ENCODE peak calls at places on chromosomes 2 and 18, in nine cellular contexts. V, B, A, M, W, N, G, P and I are unnamed samples.

GRCh38 chr2:109279243-109279860 is 150.3 kb downstream of the SH3RF3 start:
- DNase-seq in V (no peak), B (peak; percentile 54), A (no peak), M (no peak), W (peak; percentile 70), N (peak; percentile 55), G (no peak), P (no peak), I (no peak)

GRCh38 chr18:79947881-79948610 is 3.4 kb downstream of the SLC66A2 start:
- DNase-seq in V (no peak), B (no peak), A (no peak), M (no peak), W (no peak), N (no peak), G (no peak), P (no peak), I (no peak)

GRCh38 chr2:45850558-45850957 is 199.1 kb downstream of the PRKCE start:
- DNase-seq in V (no peak), B (no peak), A (no peak), M (no peak), W (no peak), N (no peak), G (no peak), P (no peak), I (no peak)

GRCh38 chr2:105373344-105373781 is 25.5 kb downstream of the FHL2 start:
- DNase-seq in V (no peak), B (peak; percentile 68), A (peak; percentile 49), M (no peak), W (peak; percentile 62), N (peak; percentile 76), G (peak; percentile 56), P (peak; percentile 82), I (no peak)

GRCh38 chr18:48817021-48817461 is 133.7 kb downstream of the SMAD7 start:
- DNase-seq in V (no peak), B (no peak), A (peak; percentile 34), M (no peak), W (no peak), N (peak; percentile 13), G (no peak), P (peak; percentile 40), I (no peak)

GRCh38 chr2:18860179-18860578 is 270.8 kb upstream of the NT5C1B start:
- DNase-seq in V (no peak), B (no peak), A (no peak), M (no peak), W (no peak), N (no peak), G (no peak), P (no peak), I (no peak)

GRCh38 chr18:79517322-79517721 is 121.6 kb downstream of the NFATC1 start:
- DNase-seq in V (no peak), B (no peak), A (no peak), M (no peak), W (no peak), N (no peak), G (no peak), P (no peak), I (no peak)

GRCh38 chr2:145860083-145860482 is 1340.2 kb upstream of the ZEB2 start:
- DNase-seq in V (no peak), B (peak; percentile 10), A (no peak), M (no peak), W (no peak), N (no peak), G (no peak), P (no peak), I (peak; percentile 43)

GRCh38 chr18:72456802-72457201 is 87.3 kb downstream of the CBLN2 start:
- DNase-seq in V (no peak), B (peak; percentile 86), A (no peak), M (no peak), W (peak; percentile 63), N (no peak), G (no peak), P (no peak), I (peak; percentile 16)

GRCh38 chr2:108616731-108617161 is 82.5 kb downstream of the LIMS1 start:
- DNase-seq in V (no peak), B (peak; percentile 73), A (no peak), M (no peak), W (no peak), N (no peak), G (no peak), P (no peak), I (peak; percentile 75)

GRCh38 chr18:78246588-78246987 is 733.0 kb upstream of the SALL3 start:
- DNase-seq in V (no peak), B (no peak), A (no peak), M (no peak), W (no peak), N (no peak), G (no peak), P (no peak), I (no peak)

GRCh38 chr2:86785456-86785855 is 5.3 kb downstream of the CD8A start:
- DNase-seq in V (no peak), B (no peak), A (no peak), M (no peak), W (no peak), N (no peak), G (no peak), P (no peak), I (no peak)

GRCh38 chr2:218060122-218060521 is 8.9 kb upstream of the RUFY4 start:
- DNase-seq in V (no peak), B (no peak), A (no peak), M (no peak), W (no peak), N (no peak), G (no peak), P (peak; percentile 47), I (no peak)

GRCh38 chr2:72934683-72935610 is 17.6 kb downstream of the EMX1 start:
- DNase-seq in V (no peak), B (no peak), A (peak; percentile 66), M (no peak), W (no peak), N (no peak), G (peak; percentile 7), P (no peak), I (peak; percentile 98)

GRCh38 chr2:212254331-212254730 is 284.3 kb downstream of the ERBB4 start:
- DNase-seq in V (no peak), B (no peak), A (no peak), M (no peak), W (no peak), N (no peak), G (no peak), P (no peak), I (peak; percentile 17)

GRCh38 chr2:111523009-111523408 is 361.0 kb downstream of the ANAPC1 start:
- DNase-seq in V (no peak), B (no peak), A (no peak), M (no peak), W (peak; percentile 3), N (peak; percentile 59), G (peak; percentile 21), P (no peak), I (no peak)

GRCh38 chr2:18522484-18523146 is 37.8 kb downstream of the RDH14 start:
- DNase-seq in V (no peak), B (peak; percentile 54), A (no peak), M (no peak), W (no peak), N (no peak), G (no peak), P (no peak), I (peak; percentile 46)

GRCh38 chr2:237432484-237433092 is 18.6 kb upstream of the COL6A3 start:
- DNase-seq in V (no peak), B (peak; percentile 98), A (no peak), M (no peak), W (peak; percentile 81), N (no peak), G (no peak), P (no peak), I (peak; percentile 93)

GRCh38 chr2:148501545-148501944 is 143.0 kb upstream of the EPC2 start:
- DNase-seq in V (no peak), B (no peak), A (no peak), M (no peak), W (no peak), N (no peak), G (no peak), P (no peak), I (no peak)
- H3K4me3 ChIP-seq in V (no peak overlapping the region), B (no peak overlapping the region), A (no peak overlapping the region), M (no peak overlapping the region), W (no peak overlapping the region), N (no peak overlapping the region), G (no peak overlapping the region), P (no peak overlapping the region), I (no peak overlapping the region)

GRCh38 chr2:214484701-214485100 is 73.8 kb downstream of the VWC2L start:
- DNase-seq in V (no peak), B (no peak), A (no peak), M (no peak), W (no peak), N (no peak), G (no peak), P (no peak), I (no peak)

GRCh38 chr2:214477305-214477704 is 66.5 kb downstream of the VWC2L start:
- DNase-seq in V (no peak), B (peak; percentile 6), A (no peak), M (no peak), W (peak; percentile 30), N (no peak), G (no peak), P (no peak), I (no peak)

GRCh38 chr2:214484239-214484638 is 73.4 kb downstream of the VWC2L start:
- DNase-seq in V (no peak), B (no peak), A (no peak), M (no peak), W (no peak), N (peak; percentile 45), G (no peak), P (no peak), I (no peak)

GRCh38 chr2:214481204-214481603 is 70.3 kb downstream of the VWC2L start:
- DNase-seq in V (peak; percentile 3), B (peak; percentile 54), A (no peak), M (peak; percentile 37), W (peak; percentile 18), N (no peak), G (no peak), P (no peak), I (no peak)

DNA sequence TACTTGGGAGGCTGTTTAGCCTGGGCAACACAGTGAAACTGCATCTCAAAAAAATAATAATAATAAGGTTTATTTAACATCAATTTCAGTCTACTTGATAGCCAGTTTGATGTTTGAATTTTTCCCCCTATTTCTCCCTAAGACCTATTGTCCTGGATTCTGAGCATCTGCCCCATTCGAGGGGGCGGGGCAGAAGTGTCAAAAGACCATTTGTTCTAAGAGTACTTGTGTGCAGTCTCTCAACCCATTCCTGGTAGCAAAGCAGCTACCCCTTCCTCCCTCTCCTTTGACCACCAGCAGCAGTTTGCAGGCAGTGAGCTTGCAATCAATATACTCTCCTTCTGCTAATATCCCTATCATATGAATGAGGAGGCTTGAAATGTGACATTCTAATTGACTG is 71.9 kb downstream of the VWC2L start:
- DNase-seq in V (no peak), B (no peak), A (no peak), M (no peak), W (no peak), N (no peak), G (no peak), P (no peak), I (no peak)
- TF ChIP-seq CTCF in V (no peak), B (no peak), A (no peak), M (no peak), W (no peak), N (no peak), G (no peak), P (no peak), I (no peak)

GRCh38 chr18:69957071-69957620 is 9.5 kb upstream of the CD226 start:
- DNase-seq in V (no peak), B (no peak), A (no peak), M (no peak), W (no peak), N (no peak), G (no peak), P (no peak), I (no peak)
- H3K4me3 ChIP-seq in V (no peak overlapping the region), B (no peak overlapping the region), A (peak overlapping the region; percentile 34), M (no peak overlapping the region), W (no peak overlapping the region), N (peak overlapping the region; percentile 46), G (no peak overlapping the region), P (no peak overlapping the region), I (no peak overlapping the region)

GRCh38 chr2:172102858-172103359 is at the start of gene DLX2:
- DNase-seq in V (no peak), B (peak; percentile 75), A (peak; percentile 89), M (peak; percentile 95), W (peak; percentile 82), N (peak; percentile 79), G (peak; percentile 70), P (peak; percentile 70), I (peak; percentile 90)
- TF ChIP-seq CTCF in V (no peak), B (no peak), A (no peak), M (no peak), W (no peak), N (no peak), G (no peak), P (no peak), I (no peak)